ENCODE peak calls at places on chromosome 7, in eight cellular contexts. X, D, P, C, B, T, O and E are unnamed samples.

GRCh38 chr7:42878303-42878702 is 33.6 kb downstream of the C7orf25 start:
- DNase-seq in T (no peak), P (no peak), O (no peak), D (no peak), C (no peak), B (no peak), X (no peak), E (no peak)

GRCh38 chr7:132394283-132395003 is 181.8 kb downstream of the PLXNA4 start:
- DNase-seq in P (no peak), B (no peak), O (no peak), D (peak; percentile 36), C (no peak), X (no peak), T (no peak), E (no peak)

GRCh38 chr7:157386979-157387800 is 50.4 kb downstream of the DNAJB6 start:
- DNase-seq in B (peak; percentile 86), T (peak; percentile 93), C (peak; percentile 87), X (peak; percentile 62), P (peak; percentile 84), O (peak; percentile 95), D (peak; percentile 39), E (peak; percentile 78)

GRCh38 chr7:17651296-17651695 is 289.0 kb downstream of the SNX13 start:
- DNase-seq in X (no peak), T (no peak), O (no peak), P (no peak), C (no peak), B (no peak), D (no peak), E (no peak)

GRCh38 chr7:36312064-36312914 is 77.4 kb upstream of the ANLN start:
- DNase-seq in O (peak; percentile 47), X (no peak), P (no peak), B (peak; percentile 90), D (peak; percentile 95), T (no peak), C (no peak), E (no peak)

GRCh38 chr7:121954803-121955202 is 81.8 kb downstream of the PTPRZ1 start:
- DNase-seq in T (no peak), D (no peak), C (no peak), B (no peak), P (peak; percentile 53), O (no peak), X (peak; percentile 71), E (no peak)

GRCh38 chr7:28349637-28350036 is 62.7 kb upstream of the CREB5 start:
- DNase-seq in O (no peak), B (no peak), T (no peak), X (no peak), P (no peak), C (no peak), D (no peak), E (no peak)

GRCh38 chr7:116595063-116595462 is 70.2 kb downstream of the CAV1 start:
- DNase-seq in X (no peak), P (no peak), O (no peak), C (no peak), D (no peak), B (no peak), T (no peak), E (no peak)

GRCh38 chr7:133026210-133026859 is 55.6 kb downstream of the CHCHD3 start:
- DNase-seq in C (no peak), X (no peak), P (no peak), O (no peak), D (no peak), T (no peak), B (no peak), E (no peak)

GRCh38 chr7:34281260-34281659 is 375.9 kb downstream of the BMPER start:
- DNase-seq in B (no peak), X (no peak), T (no peak), D (no peak), P (no peak), C (no peak), O (no peak), E (no peak)

GRCh38 chr7:135678612-135679575 is 16.6 kb downstream of the STMP1 start:
- DNase-seq in O (no peak), D (no peak), X (peak; percentile 93), T (peak; percentile 58), B (peak; percentile 76), P (peak; percentile 53), C (no peak), E (no peak)

GRCh38 chr7:130886438-130887135 is 152.6 kb upstream of the KLF14 start:
- DNase-seq in D (no peak), B (no peak), T (peak; percentile 53), P (no peak), X (no peak), O (no peak), C (no peak), E (no peak)

GRCh38 chr7:151161757-151162156 is 5.7 kb downstream of the GBX1 start:
- DNase-seq in D (no peak), O (no peak), C (no peak), P (no peak), B (no peak), X (no peak), T (no peak), E (no peak)

GRCh38 chr7:151167197-151167911 is at the start of gene GBX1:
- DNase-seq in P (peak; percentile 26), T (peak; percentile 72), B (peak; percentile 20), O (no peak), D (no peak), X (peak; percentile 7), C (no peak), E (no peak)

GRCh38 chr7:151168787-151169162 is 1.3 kb upstream of the GBX1 start:
- DNase-seq in C (no peak), B (peak; percentile 13), T (no peak), D (no peak), P (no peak), O (no peak), X (no peak), E (no peak)

GRCh38 chr7:151168022-151168786 is 710 bp upstream of the GBX1 start:
- DNase-seq in C (no peak), T (peak; percentile 72), O (no peak), P (no peak), X (no peak), B (peak; percentile 42), D (peak; percentile 52), E (peak; percentile 69)

GRCh38 chr7:151166629-151167196 is 781 bp downstream of the GBX1 start:
- DNase-seq in T (no peak), D (no peak), P (no peak), C (no peak), O (no peak), B (no peak), X (no peak), E (no peak)
- H3K27me3 ChIP-seq in T (no peaks in the 10 kb centered on the region), D (peaks cover 68% of the 10 kb centered on the region), P (peaks cover 57% of the 10 kb centered on the region), C (peaks cover 36% of the 10 kb centered on the region), O (peaks cover 69% of the 10 kb centered on the region), B (peaks cover 55% of the 10 kb centered on the region), X (peaks cover 77% of the 10 kb centered on the region), E (peaks cover 34% of the 10 kb centered on the region)

DNA sequence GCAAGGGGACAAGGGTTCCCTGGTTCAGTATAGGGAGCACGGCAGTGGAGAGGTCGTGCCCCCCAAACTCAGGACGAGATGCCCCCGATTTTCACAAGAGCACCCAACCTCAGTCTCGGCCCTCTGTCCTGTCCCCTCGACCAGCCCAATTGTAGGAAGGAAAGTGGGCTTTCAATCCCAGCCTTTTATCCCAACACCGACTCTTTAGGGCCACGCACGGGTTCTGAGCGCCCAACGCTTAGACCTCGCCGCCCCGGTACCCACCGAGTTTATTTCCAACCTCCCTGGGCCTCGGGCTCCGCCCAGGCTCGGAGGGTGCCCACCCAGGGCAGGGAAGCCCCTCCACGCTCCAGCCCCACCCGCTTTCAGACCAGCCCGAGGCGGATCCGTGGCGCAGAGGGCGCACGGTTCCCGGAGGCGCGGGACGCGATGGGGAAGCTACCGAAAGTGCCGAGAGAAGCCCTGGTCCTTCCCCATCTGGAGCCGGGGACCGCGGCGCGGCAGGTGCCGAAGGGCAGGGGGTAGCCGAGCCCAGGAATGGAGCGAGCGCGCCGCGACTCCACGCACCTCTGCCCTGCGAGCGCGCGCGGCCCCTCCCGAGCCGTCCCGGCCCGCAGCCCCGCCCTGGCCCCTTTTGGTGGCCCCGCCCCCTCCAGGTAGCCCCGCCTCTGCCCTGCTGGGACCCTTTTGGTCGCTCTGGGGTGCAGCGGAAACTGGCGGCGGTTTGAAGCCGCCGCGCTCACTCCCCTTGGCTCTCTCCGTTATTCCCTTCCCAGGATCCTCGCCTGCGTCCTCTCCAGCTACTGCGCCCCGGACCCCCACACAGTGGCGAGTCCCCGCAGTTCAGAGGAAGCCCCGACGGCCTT is 20.4 kb downstream of the GRID2IP start:
- DNase-seq in P (no peak), B (peak; percentile 42), C (no peak), X (no peak), T (no peak), O (peak; percentile 87), D (peak; percentile 29), E (peak; percentile 52)
- H3K4me3 ChIP-seq in P (no peak overlapping the region), B (peak overlapping the region; percentile 31), C (peak overlapping the region; percentile 33), X (peak overlapping the region; percentile 10), T (peak overlapping the region; percentile 32), O (peak overlapping the region; percentile 58), D (peak overlapping the region; percentile 62), E (peak overlapping the region; percentile 61)

GRCh38 chr7:472640-472957 is 47.0 kb downstream of the PDGFA start:
- DNase-seq in P (no peak), T (no peak), D (no peak), O (no peak), C (no peak), B (no peak), X (no peak), E (no peak)

GRCh38 chr7:474605-475424 is 44.8 kb downstream of the PDGFA start:
- DNase-seq in O (peak; percentile 65), C (no peak), D (no peak), X (no peak), T (peak; percentile 36), P (no peak), B (no peak), E (no peak)

GRCh38 chr7:471866-472639 is 47.6 kb downstream of the PDGFA start:
- DNase-seq in B (peak; percentile 72), T (peak; percentile 89), D (no peak), X (peak; percentile 98), P (peak; percentile 98), O (peak; percentile 80), C (peak; percentile 85), E (no peak)

GRCh38 chr7:473870-474604 is 45.6 kb downstream of the PDGFA start:
- DNase-seq in O (peak; percentile 33), C (no peak), X (no peak), T (no peak), P (no peak), B (no peak), D (no peak), E (no peak)

DNA sequence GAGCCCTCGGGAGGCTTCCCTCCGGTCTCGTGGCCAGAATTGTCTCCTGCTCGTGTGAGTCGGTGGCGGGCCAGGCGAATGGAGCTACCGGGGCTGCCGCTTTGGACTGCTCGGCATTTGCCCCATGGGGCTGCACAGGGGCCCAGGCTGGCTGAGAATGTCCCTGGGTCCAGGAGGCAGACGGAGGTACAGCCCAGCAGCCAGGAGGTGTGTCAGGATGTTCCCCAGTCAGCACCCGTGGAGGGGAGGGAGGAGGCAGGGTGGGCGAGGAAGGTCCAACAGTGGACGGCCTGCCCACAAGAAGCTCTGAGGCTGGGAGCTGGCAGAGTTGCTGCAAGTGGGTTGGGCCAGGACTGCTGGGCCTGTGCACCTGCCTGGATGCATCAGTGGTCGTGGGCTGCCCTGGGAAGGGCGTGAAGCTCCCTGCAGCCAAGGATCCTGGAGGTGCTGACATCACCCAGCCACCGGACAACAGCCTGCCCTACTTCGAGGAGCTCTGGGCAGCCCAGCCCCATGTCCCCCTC is 46.4 kb downstream of the PDGFA start:
- DNase-seq in B (peak; percentile 21), O (peak; percentile 66), P (no peak), C (peak; percentile 15), D (no peak), X (no peak), T (peak; percentile 42), E (peak; percentile 37)
- H3K27me3 ChIP-seq in B (no peaks in the 10 kb centered on the region), O (no peaks in the 10 kb centered on the region), P (no peaks in the 10 kb centered on the region), C (no peaks in the 10 kb centered on the region), D (no peaks in the 10 kb centered on the region), X (no peaks in the 10 kb centered on the region), T (no peaks in the 10 kb centered on the region), E (no peaks in the 10 kb centered on the region)

GRCh38 chr7:114428211-114428610 is 13.6 kb downstream of the FOXP2 start:
- DNase-seq in D (no peak), O (no peak), B (no peak), C (no peak), T (no peak), P (no peak), X (no peak), E (no peak)
- H3K4me3 ChIP-seq in D (no peak overlapping the region), O (no peak overlapping the region), B (no peak overlapping the region), C (no peak overlapping the region), T (no peak overlapping the region), P (no peak overlapping the region), X (no peak overlapping the region), E (no peak overlapping the region)